ENCODE peak calls at places on chromosomes 4 and X, in five cellular contexts. One of them, this sample, is unnamed.

GRCh38 chr4:81137446-81137845 is 77.6 kb downstream of the PRKG2 start:
- DNase-seq in SK-N-SH: no peak
- DNase-seq in IMR-90: peak; percentile 49
- DNase-seq in HepG2: no peak
- DNase-seq in K562: no peak
- DNase-seq in this sample: no peak

GRCh38 chr4:55398461-55398860 is 2.7 kb downstream of the TMEM165 start:
- DNase-seq in K562: no peak
- DNase-seq in IMR-90: peak; percentile 75
- DNase-seq in HepG2: no peak
- DNase-seq in SK-N-SH: no peak
- DNase-seq in this sample: no peak

GRCh38 chr4:4763815-4764202 is 95.7 kb upstream of the MSX1 start:
- DNase-seq in HepG2: peak; percentile 25
- DNase-seq in SK-N-SH: no peak
- DNase-seq in IMR-90: peak; percentile 6
- DNase-seq in K562: no peak
- DNase-seq in this sample: no peak

GRCh38 chr4:8542776-8543525 is 37.2 kb upstream of the GPR78 start:
- DNase-seq in IMR-90: no peak
- DNase-seq in K562: no peak
- DNase-seq in HepG2: no peak
- DNase-seq in SK-N-SH: no peak
- DNase-seq in this sample: no peak

GRCh38 chrX:96564595-96564994 is 120.0 kb upstream of the DIAPH2 start:
- DNase-seq in K562: no peak
- DNase-seq in SK-N-SH: no peak
- DNase-seq in IMR-90: no peak
- DNase-seq in HepG2: no peak
- DNase-seq in this sample: no peak

GRCh38 chrX:68307767-68308166 is 125.5 kb downstream of the OPHN1 start:
- DNase-seq in HepG2: no peak
- DNase-seq in SK-N-SH: no peak
- DNase-seq in IMR-90: peak; percentile 75
- DNase-seq in K562: no peak
- DNase-seq in this sample: no peak

GRCh38 chr4:109004431-109004830 is 241.6 kb upstream of the ETNPPL start:
- DNase-seq in HepG2: no peak
- DNase-seq in SK-N-SH: no peak
- DNase-seq in IMR-90: no peak
- DNase-seq in K562: no peak
- DNase-seq in this sample: no peak

GRCh38 chr4:146585761-146586333 is 52.8 kb upstream of the POU4F2 start:
- DNase-seq in SK-N-SH: no peak
- DNase-seq in IMR-90: peak; percentile 46
- DNase-seq in HepG2: no peak
- DNase-seq in K562: no peak
- DNase-seq in this sample: no peak

GRCh38 chrX:68462653-68463052 is 29.4 kb upstream of the OPHN1 start:
- DNase-seq in SK-N-SH: no peak
- DNase-seq in K562: no peak
- DNase-seq in HepG2: no peak
- DNase-seq in IMR-90: peak; percentile 47
- DNase-seq in this sample: no peak

GRCh38 chrX:116961872-116962582 is 499.3 kb upstream of the CT83 start:
- DNase-seq in IMR-90: no peak
- DNase-seq in K562: no peak
- DNase-seq in SK-N-SH: peak; percentile 1
- DNase-seq in HepG2: peak; percentile 0
- DNase-seq in this sample: no peak

GRCh38 chr4:166121897-166122296 is 248.9 kb downstream of the TLL1 start:
- DNase-seq in K562: no peak
- DNase-seq in IMR-90: no peak
- DNase-seq in SK-N-SH: no peak
- DNase-seq in HepG2: no peak
- DNase-seq in this sample: no peak

GRCh38 chr4:37748546-37748945 is 62.4 kb upstream of the RELL1 start:
- DNase-seq in K562: no peak
- DNase-seq in HepG2: no peak
- DNase-seq in SK-N-SH: no peak
- DNase-seq in IMR-90: no peak
- DNase-seq in this sample: no peak

GRCh38 chrX:48021026-48021900 is 14.5 kb downstream of the SPACA5 start:
- DNase-seq in K562: peak; percentile 52
- DNase-seq in IMR-90: peak; percentile 81
- DNase-seq in SK-N-SH: peak; percentile 86
- DNase-seq in HepG2: peak; percentile 71
- DNase-seq in this sample: peak; percentile 62

GRCh38 chrX:47091149-47091775 is 13.0 kb downstream of the RGN start:
- DNase-seq in HepG2: no peak
- DNase-seq in SK-N-SH: no peak
- DNase-seq in IMR-90: peak; percentile 18
- DNase-seq in K562: no peak
- DNase-seq in this sample: peak; percentile 31

GRCh38 chrX:138128025-138128671 is 562.2 kb downstream of the ZIC3 start:
- DNase-seq in HepG2: peak; percentile 2
- DNase-seq in IMR-90: peak; percentile 11
- DNase-seq in SK-N-SH: peak; percentile 28
- DNase-seq in K562: peak; percentile 25
- DNase-seq in this sample: no peak

GRCh38 chr4:139242511-139243051 is 37.4 kb downstream of the MGARP start:
- DNase-seq in K562: no peak
- DNase-seq in IMR-90: peak; percentile 62
- DNase-seq in SK-N-SH: no peak
- DNase-seq in HepG2: no peak
- DNase-seq in this sample: no peak

GRCh38 chrX:94743478-94743877 is 1069.5 kb downstream of the FAM133A start:
- DNase-seq in K562: no peak
- DNase-seq in SK-N-SH: no peak
- DNase-seq in HepG2: no peak
- DNase-seq in IMR-90: no peak
- DNase-seq in this sample: peak; percentile 4

GRCh38 chrX:17601816-17602215 is 135.5 kb upstream of the SCML1 start:
- DNase-seq in IMR-90: no peak
- DNase-seq in HepG2: no peak
- DNase-seq in SK-N-SH: no peak
- DNase-seq in K562: no peak
- DNase-seq in this sample: no peak

GRCh38 chr4:66639361-66639760 is 905.9 kb downstream of the CENPC start:
- DNase-seq in K562: no peak
- DNase-seq in IMR-90: no peak
- DNase-seq in HepG2: no peak
- DNase-seq in SK-N-SH: no peak
- DNase-seq in this sample: no peak

GRCh38 chrX:140177821-140178220 is 212.5 kb upstream of the CXorf66 start:
- DNase-seq in IMR-90: no peak
- DNase-seq in HepG2: no peak
- DNase-seq in K562: no peak
- DNase-seq in SK-N-SH: no peak
- DNase-seq in this sample: no peak
- TF ChIP-seq MXI1 in IMR-90: no peak
- TF ChIP-seq MXI1 in HepG2: no peak
- TF ChIP-seq MXI1 in K562: no peak
- TF ChIP-seq MXI1 in SK-N-SH: no peak
- TF ChIP-seq MXI1 in this sample: no peak

DNA sequence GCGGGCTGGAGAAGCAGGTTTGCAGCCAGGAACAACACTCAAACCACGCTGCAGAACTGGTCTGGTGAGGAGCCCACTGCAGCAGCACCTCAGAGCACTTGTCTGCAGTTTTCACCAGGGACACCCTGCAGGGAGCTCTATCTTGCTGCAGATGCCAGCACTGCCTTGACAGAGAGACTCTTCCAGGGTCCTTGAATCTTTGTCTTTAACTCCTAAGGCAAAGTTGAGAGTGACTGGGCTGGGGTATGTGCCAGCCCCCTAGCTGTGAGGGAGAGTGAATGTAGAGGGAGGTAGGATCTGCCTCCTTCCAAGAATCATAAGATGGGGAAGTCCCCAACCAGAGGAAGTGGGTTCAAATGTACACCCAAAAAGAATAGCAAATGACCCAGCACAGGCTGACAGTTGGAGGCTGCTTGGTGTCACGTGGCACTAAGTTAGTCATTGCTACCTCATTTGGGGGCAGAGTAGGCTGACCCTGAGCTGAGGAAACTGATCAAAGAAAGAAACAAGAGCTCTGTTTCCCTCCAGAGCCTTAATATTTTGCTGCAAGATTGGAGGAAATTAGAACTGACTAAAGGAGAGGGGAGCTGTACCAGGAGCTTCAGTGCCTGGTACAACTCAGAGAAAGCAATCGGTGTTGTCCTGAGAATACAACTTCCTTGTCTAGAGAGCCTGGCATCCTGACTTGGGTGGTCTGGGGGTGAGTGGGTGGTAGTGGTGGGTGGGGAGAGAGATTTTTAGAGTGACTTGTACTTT is 28.2 kb upstream of the HUWE1 start:
- DNase-seq in IMR-90: peak; percentile 57
- DNase-seq in SK-N-SH: no peak
- DNase-seq in HepG2: no peak
- DNase-seq in K562: no peak
- DNase-seq in this sample: peak; percentile 89
- TF ChIP-seq MXI1 in IMR-90: no peak
- TF ChIP-seq MXI1 in SK-N-SH: no peak
- TF ChIP-seq MXI1 in HepG2: no peak
- TF ChIP-seq MXI1 in K562: no peak
- TF ChIP-seq MXI1 in this sample: no peak

DNA sequence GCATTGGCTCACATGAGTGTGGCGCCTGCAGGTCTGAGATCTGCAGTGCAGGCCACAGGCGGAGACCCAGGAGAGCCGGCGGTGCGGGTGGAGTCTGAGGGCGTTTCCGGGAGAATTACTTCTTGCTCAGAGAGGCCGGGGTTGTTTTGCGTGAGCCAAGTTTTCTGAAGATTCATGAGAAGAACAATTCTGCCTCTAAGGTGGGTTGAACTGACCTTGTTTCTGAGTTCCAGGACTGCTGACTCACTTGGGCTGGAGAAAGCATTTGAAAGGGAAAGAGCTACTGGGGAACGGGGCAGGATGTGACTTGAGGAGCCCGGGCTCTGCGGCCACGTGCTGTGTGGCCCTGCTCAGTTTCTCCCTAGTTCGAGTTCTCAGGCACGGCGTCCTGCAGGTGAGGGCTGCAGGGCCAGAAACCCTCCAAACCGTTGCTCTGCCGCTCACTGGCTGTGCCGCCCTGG is 36.7 kb upstream of the SORCS2 start:
- DNase-seq in K562: peak; percentile 41
- DNase-seq in HepG2: no peak
- DNase-seq in IMR-90: no peak
- DNase-seq in SK-N-SH: no peak
- DNase-seq in this sample: no peak
- TF ChIP-seq MXI1 in K562: no peak
- TF ChIP-seq MXI1 in HepG2: no peak
- TF ChIP-seq MXI1 in IMR-90: no peak
- TF ChIP-seq MXI1 in SK-N-SH: no peak
- TF ChIP-seq MXI1 in this sample: no peak

GRCh38 chr4:6761540-6762243 is 20.8 kb upstream of the KIAA0232 start:
- DNase-seq in SK-N-SH: peak; percentile 84
- DNase-seq in IMR-90: no peak
- DNase-seq in HepG2: no peak
- DNase-seq in K562: no peak
- DNase-seq in this sample: no peak
- TF ChIP-seq MXI1 in SK-N-SH: no peak
- TF ChIP-seq MXI1 in IMR-90: no peak
- TF ChIP-seq MXI1 in HepG2: no peak
- TF ChIP-seq MXI1 in K562: no peak
- TF ChIP-seq MXI1 in this sample: no peak

GRCh38 chrX:10098235-10098819 is 58.4 kb upstream of the CLCN4 start:
- DNase-seq in IMR-90: no peak
- DNase-seq in K562: no peak
- DNase-seq in SK-N-SH: no peak
- DNase-seq in HepG2: no peak
- DNase-seq in this sample: peak; percentile 51
- TF ChIP-seq MXI1 in IMR-90: no peak
- TF ChIP-seq MXI1 in K562: no peak
- TF ChIP-seq MXI1 in SK-N-SH: no peak
- TF ChIP-seq MXI1 in HepG2: no peak
- TF ChIP-seq MXI1 in this sample: no peak

DNA sequence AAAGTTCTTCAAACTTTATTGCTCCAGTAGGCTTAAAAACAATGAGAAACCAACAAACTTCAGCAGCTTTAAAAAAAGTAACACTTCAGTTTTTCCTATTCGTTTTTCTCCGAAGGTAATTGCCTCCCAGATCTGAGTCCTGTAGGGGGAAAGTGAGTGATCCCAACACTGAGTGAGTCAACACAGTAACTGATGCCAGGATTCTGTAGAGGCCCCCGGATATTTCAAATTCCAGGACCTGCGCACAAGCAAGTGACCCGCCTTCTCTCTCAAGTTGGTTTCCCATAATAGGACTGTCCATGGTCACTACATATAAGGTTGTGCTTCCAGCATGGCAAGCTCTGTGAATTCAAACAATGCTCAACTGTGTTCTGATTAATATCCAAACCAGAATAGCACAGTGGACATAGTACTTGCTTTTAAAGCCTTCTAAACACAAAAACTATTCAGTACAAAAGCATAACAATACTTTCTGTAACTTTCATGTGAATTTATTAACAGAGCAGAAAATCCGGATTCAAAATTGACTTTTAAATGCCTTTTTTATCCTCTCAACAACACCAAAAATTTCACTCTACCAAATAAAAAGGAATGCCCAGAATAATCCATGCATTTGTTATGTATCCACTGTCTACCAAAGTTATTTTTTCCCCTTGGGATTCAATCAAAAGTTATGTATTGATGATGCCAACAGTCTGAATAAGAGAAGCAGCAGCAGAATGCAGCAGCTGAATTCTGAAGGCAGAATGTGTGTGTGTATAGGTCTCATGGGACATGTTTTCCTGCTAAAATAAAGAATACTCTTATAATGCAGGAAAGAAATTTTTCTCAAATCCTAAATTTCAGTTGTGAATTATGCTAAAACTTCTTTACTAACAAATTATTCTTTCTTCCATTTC is at the start of gene DMD:
- DNase-seq in K562: no peak
- DNase-seq in HepG2: peak; percentile 1
- DNase-seq in SK-N-SH: no peak
- DNase-seq in IMR-90: peak; percentile 84
- DNase-seq in this sample: no peak
- TF ChIP-seq MXI1 in K562: no peak
- TF ChIP-seq MXI1 in HepG2: no peak
- TF ChIP-seq MXI1 in SK-N-SH: no peak
- TF ChIP-seq MXI1 in IMR-90: no peak
- TF ChIP-seq MXI1 in this sample: no peak